ENCODE peak calls at places on chromosomes 16 and 17, in six cellular contexts. P, J, K, X, T and S are unnamed samples. For H3K4me1, the result is how much of the 10 kb centered on the place peaks cover.

GRCh38 chr17:66348605-66349165 is 46.3 kb downstream of the PRKCA start:
- DNase-seq in P (peak), J (peak), K (peak), X (peak), T (no peak), S (no peak)

GRCh38 chr17:11485802-11486421 is 112.4 kb upstream of the DNAH9 start:
- DNase-seq in P (no peak), J (no peak), K (peak), X (no peak), T (no peak), S (no peak)

GRCh38 chr17:18961634-18962493 is 9.9 kb downstream of the SLC5A10 start:
- DNase-seq in P (no peak), J (no peak), K (no peak), X (peak), T (no peak), S (no peak)

GRCh38 chr16:70770968-70771552 is 29.9 kb downstream of the VAC14 start:
- DNase-seq in P (peak), J (no peak), K (peak), X (peak), T (peak), S (peak)

GRCh38 chr17:49959183-49959935 is 9.6 kb upstream of the DLX4 start:
- DNase-seq in P (no peak), J (no peak), K (no peak), X (no peak), T (no peak), S (no peak)

GRCh38 chr16:75351183-75351582 is 82.1 kb downstream of the CFDP1 start:
- DNase-seq in P (no peak), J (peak), K (no peak), X (no peak), T (no peak), S (no peak)

GRCh38 chr17:40726919-40727318 is 23.4 kb upstream of the KRT24 start:
- DNase-seq in P (no peak), J (no peak), K (no peak), X (no peak), T (no peak), S (peak)

GRCh38 chr17:69607162-69607834 is 192.8 kb downstream of the MAP2K6 start:
- DNase-seq in P (peak), J (peak), K (peak), X (peak), T (peak), S (peak)

GRCh38 chr16:48522041-48522440 is 87.9 kb downstream of the N4BP1 start:
- DNase-seq in P (no peak), J (no peak), K (no peak), X (no peak), T (no peak), S (no peak)

GRCh38 chr17:77445030-77445907 is 304.5 kb downstream of the SEC14L1 start:
- DNase-seq in P (peak), J (peak), K (no peak), X (no peak), T (no peak), S (peak)

GRCh38 chr16:76955629-76956028 is 235.4 kb upstream of the MON1B start:
- DNase-seq in P (no peak), J (peak), K (no peak), X (no peak), T (no peak), S (no peak)

GRCh38 chr17:60231691-60232090 is 81.9 kb downstream of the CA4 start:
- DNase-seq in P (no peak), J (peak), K (no peak), X (no peak), T (no peak), S (no peak)

GRCh38 chr17:17061516-17061915 is 19.3 kb downstream of the MPRIP start:
- DNase-seq in P (no peak), J (no peak), K (no peak), X (no peak), T (no peak), S (no peak)

GRCh38 chr17:17062866-17063265 is 20.6 kb downstream of the MPRIP start:
- DNase-seq in P (no peak), J (no peak), K (no peak), X (no peak), T (no peak), S (no peak)

GRCh38 chr17:17062356-17062755 is 20.1 kb downstream of the MPRIP start:
- DNase-seq in P (no peak), J (no peak), K (no peak), X (no peak), T (no peak), S (no peak)

GRCh38 chr17:17063546-17064122 is 21.4 kb downstream of the MPRIP start:
- DNase-seq in P (peak), J (no peak), K (no peak), X (no peak), T (peak), S (no peak)

GRCh38 chr17:17064322-17064721 is 22.1 kb downstream of the MPRIP start:
- DNase-seq in P (no peak), J (no peak), K (no peak), X (no peak), T (no peak), S (no peak)
- H3K4me1 ChIP-seq in P (under half), J (under half), K (under half), X (under half), T (half or more), S (under half)

DNA sequence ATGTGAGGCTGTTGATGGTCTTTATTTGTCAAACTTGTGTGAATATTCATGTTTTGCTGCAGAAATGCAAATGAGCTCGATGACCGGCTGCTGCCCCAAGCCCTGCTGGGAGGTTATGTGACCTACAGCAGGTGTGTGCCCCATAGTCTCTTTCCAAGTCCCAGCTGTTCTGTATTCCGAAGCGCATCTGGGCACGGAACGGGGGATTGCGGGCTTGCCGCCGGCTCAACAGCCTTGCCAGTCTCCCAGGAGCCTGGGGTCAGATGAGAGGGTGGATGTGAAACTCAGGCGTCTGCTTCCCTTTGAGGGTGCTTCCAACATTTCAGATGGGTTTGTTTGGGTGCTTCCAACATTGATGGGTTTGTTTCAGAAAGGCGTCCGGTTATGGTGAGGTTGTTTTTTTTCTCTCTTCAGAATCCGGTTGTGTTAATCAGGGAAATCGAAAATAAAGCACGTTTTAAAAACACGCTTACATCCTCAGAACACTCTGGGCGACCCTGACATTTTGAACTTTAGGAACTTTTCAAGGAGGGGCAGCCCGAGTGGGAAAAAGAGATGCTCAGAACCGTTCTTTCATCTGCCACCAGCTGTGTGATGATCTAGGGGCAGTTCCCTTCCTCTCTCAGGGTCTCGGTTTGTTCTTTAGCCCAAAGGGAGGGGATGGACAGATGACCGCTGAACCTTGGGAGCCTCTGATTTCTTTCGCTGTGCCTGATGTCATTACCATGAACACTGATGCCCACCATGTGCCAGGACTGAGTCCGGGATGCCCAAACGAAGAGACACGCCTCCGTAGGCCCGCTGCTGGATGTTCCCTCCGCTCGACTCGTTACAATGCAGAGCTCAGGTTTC is 47.8 kb upstream of the AMZ2 start:
- DNase-seq in P (no peak), J (no peak), K (no peak), X (no peak), T (no peak), S (peak)
- H3K4me1 ChIP-seq in P (half or more), J (under half), K (under half), X (under half), T (half or more), S (half or more)

GRCh38 chr17:38449364-38449763 is 21.1 kb downstream of the ARHGAP23 start:
- DNase-seq in P (no peak), J (peak), K (no peak), X (peak), T (no peak), S (no peak)

GRCh38 chr17:38447502-38448095 is 19.3 kb downstream of the ARHGAP23 start:
- DNase-seq in P (no peak), J (no peak), K (no peak), X (no peak), T (no peak), S (no peak)

GRCh38 chr17:38451030-38451839 is 23.0 kb downstream of the ARHGAP23 start:
- DNase-seq in P (no peak), J (peak), K (peak), X (peak), T (peak), S (no peak)

GRCh38 chr17:38450699-38451029 is 22.4 kb downstream of the ARHGAP23 start:
- DNase-seq in P (no peak), J (no peak), K (no peak), X (no peak), T (no peak), S (no peak)

DNA sequence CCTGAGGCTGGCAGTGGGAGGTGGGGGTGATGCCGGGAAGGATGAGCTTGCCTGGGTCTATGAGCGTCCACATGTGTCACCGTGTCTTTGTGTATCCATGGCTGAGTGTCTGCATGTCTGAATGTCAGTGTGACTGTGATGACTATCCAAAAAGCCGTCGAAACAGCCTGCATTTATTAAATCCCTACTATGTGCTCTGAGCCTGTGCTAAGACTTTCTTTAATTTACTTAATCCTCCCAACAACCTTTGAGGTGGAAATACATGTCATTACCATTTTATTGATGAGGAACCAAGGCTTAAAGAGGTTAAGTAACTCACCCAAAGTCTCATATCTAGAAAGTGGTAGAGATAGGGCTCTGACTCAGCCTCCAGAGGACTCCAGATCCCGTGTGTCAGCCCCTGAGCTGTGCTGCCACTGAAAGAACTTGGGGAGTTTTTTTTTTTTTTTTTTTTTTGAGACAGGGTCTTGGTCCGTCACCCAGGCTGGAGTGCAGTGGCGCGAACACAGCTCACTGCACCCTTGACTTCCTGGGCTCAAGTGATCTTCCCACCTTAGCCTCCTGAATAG is 20.0 kb downstream of the ARHGAP23 start:
- DNase-seq in P (no peak), J (peak), K (no peak), X (no peak), T (no peak), S (no peak)
- H3K4me1 ChIP-seq in P (under half), J (half or more), K (under half), X (half or more), T (half or more), S (under half)

DNA sequence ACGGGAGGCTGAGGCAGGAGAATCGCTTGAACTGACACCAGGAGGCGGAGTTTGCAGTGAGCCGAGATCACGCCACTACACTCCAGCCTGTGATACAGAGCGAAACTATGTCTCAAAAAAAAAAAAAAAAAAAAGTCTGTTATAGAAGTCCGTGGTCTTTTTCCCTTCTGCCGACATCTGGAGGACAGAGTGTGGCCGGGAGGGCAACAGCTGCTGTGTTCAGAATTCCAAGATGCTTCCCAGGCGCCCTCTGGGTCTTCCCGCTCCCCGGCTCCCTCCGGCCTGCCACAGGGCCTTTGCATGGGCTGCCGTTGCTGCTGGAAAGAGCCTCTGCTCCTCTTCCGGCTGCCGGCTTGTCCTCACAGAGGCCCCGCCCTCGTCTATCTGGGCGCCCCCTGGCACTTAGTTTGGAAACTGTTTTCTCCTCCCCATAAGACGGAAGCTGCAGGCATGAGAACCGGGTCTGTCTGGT is 2.4 kb upstream of the CACNA1H start:
- DNase-seq in P (no peak), J (no peak), K (no peak), X (no peak), T (no peak), S (peak)
- H3K4me1 ChIP-seq in P (under half), J (under half), K (under half), X (under half), T (under half), S (under half)

GRCh38 chr17:64150237-64151015 is 20.5 kb upstream of the ERN1 start:
- DNase-seq in P (peak), J (no peak), K (no peak), X (peak), T (no peak), S (no peak)
- H3K4me1 ChIP-seq in P (under half), J (under half), K (under half), X (under half), T (half or more), S (under half)

GRCh38 chr16:49848530-49848929 is 7.4 kb downstream of the ZNF423 start:
- DNase-seq in P (no peak), J (no peak), K (no peak), X (no peak), T (no peak), S (no peak)
- H3K4me1 ChIP-seq in P (under half), J (under half), K (under half), X (under half), T (under half), S (under half)

GRCh38 chr17:57466042-57466471 is 209.7 kb downstream of the MSI2 start:
- DNase-seq in P (no peak), J (no peak), K (no peak), X (no peak), T (no peak), S (no peak)
- H3K4me1 ChIP-seq in P (under half), J (under half), K (under half), X (under half), T (half or more), S (under half)

GRCh38 chr17:31099051-31099450 is 4.3 kb downstream of the NF1 start:
- DNase-seq in P (no peak), J (peak), K (no peak), X (no peak), T (no peak), S (no peak)
- H3K4me1 ChIP-seq in P (under half), J (under half), K (under half), X (under half), T (under half), S (under half)